ENCODE peak calls at places on chromosomes 4 and X, in five cellular contexts. One of them, this sample, is unnamed.

GRCh38 chr4:126468144-126468543 is 1153.4 kb downstream of the FAT4 start:
- DNase-seq in A673: peak
- DNase-seq in foreskin fibroblast: no peak
- DNase-seq in fibroblast of pulmonary artery: no peak
- DNase-seq in Caco-2: no peak
- DNase-seq in this sample: no peak

GRCh38 chr4:99504804-99505502 is 5.9 kb upstream of the C4orf17 start:
- DNase-seq in A673: no peak
- DNase-seq in foreskin fibroblast: no peak
- DNase-seq in fibroblast of pulmonary artery: no peak
- DNase-seq in Caco-2: no peak
- DNase-seq in this sample: no peak

GRCh38 chrX:119790977-119791436 is 423 bp downstream of the RPL39 start:
- DNase-seq in A673: peak
- DNase-seq in foreskin fibroblast: no peak
- DNase-seq in fibroblast of pulmonary artery: peak
- DNase-seq in Caco-2: peak
- DNase-seq in this sample: no peak

GRCh38 chr4:76716658-76717057 is 181.3 kb downstream of the SOWAHB start:
- DNase-seq in A673: no peak
- DNase-seq in foreskin fibroblast: no peak
- DNase-seq in fibroblast of pulmonary artery: no peak
- DNase-seq in Caco-2: no peak
- DNase-seq in this sample: no peak

GRCh38 chr4:78092850-78093249 is 35.7 kb downstream of the FRAS1 start:
- DNase-seq in A673: no peak
- DNase-seq in foreskin fibroblast: no peak
- DNase-seq in fibroblast of pulmonary artery: no peak
- DNase-seq in Caco-2: no peak
- DNase-seq in this sample: no peak

GRCh38 chr4:85825937-85826678 is 351.2 kb downstream of the ARHGAP24 start:
- DNase-seq in A673: peak
- DNase-seq in foreskin fibroblast: peak
- DNase-seq in fibroblast of pulmonary artery: peak
- DNase-seq in Caco-2: peak
- DNase-seq in this sample: peak

GRCh38 chr4:88672987-88673386 is 24.6 kb downstream of the NAP1L5 start:
- DNase-seq in A673: peak
- DNase-seq in foreskin fibroblast: peak
- DNase-seq in fibroblast of pulmonary artery: peak
- DNase-seq in Caco-2: peak
- DNase-seq in this sample: peak

GRCh38 chr4:105145913-105146285 is 777 bp upstream of the TET2 start:
- DNase-seq in A673: no peak
- DNase-seq in foreskin fibroblast: no peak
- DNase-seq in fibroblast of pulmonary artery: no peak
- DNase-seq in Caco-2: no peak
- DNase-seq in this sample: no peak

GRCh38 chr4:153514001-153514526 is 47.9 kb downstream of the TMEM131L start:
- DNase-seq in A673: peak
- DNase-seq in foreskin fibroblast: peak
- DNase-seq in fibroblast of pulmonary artery: peak
- DNase-seq in Caco-2: no peak
- DNase-seq in this sample: no peak

GRCh38 chr4:126973201-126973600 is 659.6 kb upstream of the INTU start:
- DNase-seq in A673: no peak
- DNase-seq in foreskin fibroblast: no peak
- DNase-seq in fibroblast of pulmonary artery: peak
- DNase-seq in Caco-2: no peak
- DNase-seq in this sample: no peak

GRCh38 chr4:10897076-10897475 is 212.5 kb upstream of the CLNK start:
- DNase-seq in A673: no peak
- DNase-seq in foreskin fibroblast: no peak
- DNase-seq in fibroblast of pulmonary artery: no peak
- DNase-seq in Caco-2: no peak
- DNase-seq in this sample: no peak

GRCh38 chr4:10891866-10892265 is 207.3 kb upstream of the CLNK start:
- DNase-seq in A673: no peak
- DNase-seq in foreskin fibroblast: no peak
- DNase-seq in fibroblast of pulmonary artery: no peak
- DNase-seq in Caco-2: no peak
- DNase-seq in this sample: no peak

GRCh38 chr4:10889819-10890218 is 205.3 kb upstream of the CLNK start:
- DNase-seq in A673: no peak
- DNase-seq in foreskin fibroblast: no peak
- DNase-seq in fibroblast of pulmonary artery: no peak
- DNase-seq in Caco-2: no peak
- DNase-seq in this sample: no peak

GRCh38 chr4:10898072-10898471 is 213.5 kb upstream of the CLNK start:
- DNase-seq in A673: no peak
- DNase-seq in foreskin fibroblast: no peak
- DNase-seq in fibroblast of pulmonary artery: no peak
- DNase-seq in Caco-2: no peak
- DNase-seq in this sample: no peak

DNA sequence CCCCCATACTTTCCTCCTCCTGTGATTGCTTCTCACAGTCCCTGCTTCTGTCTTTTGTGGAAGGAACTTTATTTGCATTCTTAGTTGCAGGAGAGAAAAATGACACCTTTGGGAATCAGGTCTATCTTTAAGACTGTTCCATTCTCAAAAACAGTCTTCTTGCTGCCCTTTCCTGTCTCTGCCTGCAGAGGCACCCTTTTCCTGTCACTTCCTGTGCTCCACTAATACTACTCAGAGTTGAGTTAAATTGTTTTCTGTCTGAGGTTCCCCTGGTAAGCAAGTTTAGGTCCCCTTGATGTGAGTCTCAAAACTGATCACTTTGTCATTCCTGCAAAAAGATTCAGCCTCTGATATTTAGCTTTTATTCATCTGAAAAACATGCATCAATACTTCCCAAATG is 208.8 kb upstream of the CLNK start:
- DNase-seq in A673: no peak
- DNase-seq in foreskin fibroblast: no peak
- DNase-seq in fibroblast of pulmonary artery: no peak
- DNase-seq in Caco-2: peak
- DNase-seq in this sample: peak
- TF ChIP-seq CTCF in A673: no peak
- TF ChIP-seq CTCF in foreskin fibroblast: no peak
- TF ChIP-seq CTCF in fibroblast of pulmonary artery: peak
- TF ChIP-seq CTCF in Caco-2: peak
- TF ChIP-seq CTCF in this sample: peak

GRCh38 chrX:154115750-154116149 is 18.2 kb upstream of the MECP2 start:
- DNase-seq in A673: no peak
- DNase-seq in foreskin fibroblast: no peak
- DNase-seq in fibroblast of pulmonary artery: no peak
- DNase-seq in Caco-2: no peak
- DNase-seq in this sample: no peak
- TF ChIP-seq CTCF in A673: no peak
- TF ChIP-seq CTCF in foreskin fibroblast: no peak
- TF ChIP-seq CTCF in fibroblast of pulmonary artery: no peak
- TF ChIP-seq CTCF in Caco-2: no peak
- TF ChIP-seq CTCF in this sample: no peak

DNA sequence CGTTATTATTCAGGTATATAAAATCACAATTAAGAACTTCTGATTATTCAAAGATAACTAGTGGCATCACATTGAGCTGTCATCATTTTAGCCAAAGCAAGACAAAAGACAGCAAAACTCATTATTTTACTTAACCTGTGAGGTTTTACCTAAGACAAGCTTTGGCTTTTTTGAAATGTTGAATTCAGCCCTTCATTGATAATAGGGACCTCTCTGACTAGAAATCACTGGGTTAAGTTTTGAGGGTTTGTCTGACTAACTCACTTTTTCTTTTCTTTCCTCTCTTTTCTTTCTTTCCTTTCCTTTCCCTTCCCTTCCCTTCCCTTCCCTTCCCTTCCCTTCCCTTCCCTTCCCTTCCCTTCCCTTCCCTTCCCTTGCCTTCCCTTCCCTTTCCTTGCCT is 244.2 kb downstream of the GRXCR1 start:
- DNase-seq in A673: no peak
- DNase-seq in foreskin fibroblast: no peak
- DNase-seq in fibroblast of pulmonary artery: no peak
- DNase-seq in Caco-2: no peak
- DNase-seq in this sample: no peak
- TF ChIP-seq CTCF in A673: no peak
- TF ChIP-seq CTCF in foreskin fibroblast: no peak
- TF ChIP-seq CTCF in fibroblast of pulmonary artery: no peak
- TF ChIP-seq CTCF in Caco-2: no peak
- TF ChIP-seq CTCF in this sample: no peak

GRCh38 chrX:44816369-44816768 is 27.5 kb upstream of the DUSP21 start:
- DNase-seq in A673: peak
- DNase-seq in foreskin fibroblast: no peak
- DNase-seq in fibroblast of pulmonary artery: no peak
- DNase-seq in Caco-2: no peak
- DNase-seq in this sample: no peak
- TF ChIP-seq CTCF in A673: no peak
- TF ChIP-seq CTCF in foreskin fibroblast: no peak
- TF ChIP-seq CTCF in fibroblast of pulmonary artery: no peak
- TF ChIP-seq CTCF in Caco-2: no peak
- TF ChIP-seq CTCF in this sample: no peak

GRCh38 chrX:39650883-39651282 is 446.9 kb downstream of the BCOR start:
- DNase-seq in A673: no peak
- DNase-seq in foreskin fibroblast: no peak
- DNase-seq in fibroblast of pulmonary artery: no peak
- DNase-seq in Caco-2: no peak
- DNase-seq in this sample: peak

GRCh38 chrX:39652336-39652735 is 445.4 kb downstream of the BCOR start:
- DNase-seq in A673: peak
- DNase-seq in foreskin fibroblast: no peak
- DNase-seq in fibroblast of pulmonary artery: peak
- DNase-seq in Caco-2: peak
- DNase-seq in this sample: no peak

GRCh38 chrX:39654952-39655351 is 442.8 kb downstream of the BCOR start:
- DNase-seq in A673: no peak
- DNase-seq in foreskin fibroblast: no peak
- DNase-seq in fibroblast of pulmonary artery: no peak
- DNase-seq in Caco-2: no peak
- DNase-seq in this sample: no peak

GRCh38 chrX:39654183-39654925 is 443.4 kb downstream of the BCOR start:
- DNase-seq in A673: peak
- DNase-seq in foreskin fibroblast: no peak
- DNase-seq in fibroblast of pulmonary artery: no peak
- DNase-seq in Caco-2: no peak
- DNase-seq in this sample: no peak

DNA sequence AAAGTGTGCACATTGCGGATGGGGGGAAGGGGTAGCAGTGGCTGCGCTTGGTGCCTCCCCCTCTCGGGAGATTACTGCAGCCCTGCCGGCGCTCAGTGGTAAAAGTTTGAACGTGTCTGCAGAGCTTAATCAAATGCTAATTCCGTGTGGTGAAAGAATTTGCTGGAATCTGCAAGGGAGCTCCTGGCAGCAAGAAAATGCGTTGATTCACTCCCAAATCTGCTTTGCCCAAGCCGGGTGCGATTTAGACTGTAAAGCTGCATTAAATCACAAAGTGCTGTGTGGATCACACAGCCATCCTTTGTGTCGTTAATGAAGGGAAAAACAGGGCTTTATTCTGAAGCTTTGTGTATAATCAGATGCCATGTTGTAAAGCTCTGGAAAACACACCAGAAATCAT is 444.1 kb downstream of the BCOR start:
- DNase-seq in A673: peak
- DNase-seq in foreskin fibroblast: no peak
- DNase-seq in fibroblast of pulmonary artery: no peak
- DNase-seq in Caco-2: no peak
- DNase-seq in this sample: no peak
- TF ChIP-seq CTCF in A673: no peak
- TF ChIP-seq CTCF in foreskin fibroblast: no peak
- TF ChIP-seq CTCF in fibroblast of pulmonary artery: no peak
- TF ChIP-seq CTCF in Caco-2: no peak
- TF ChIP-seq CTCF in this sample: no peak

DNA sequence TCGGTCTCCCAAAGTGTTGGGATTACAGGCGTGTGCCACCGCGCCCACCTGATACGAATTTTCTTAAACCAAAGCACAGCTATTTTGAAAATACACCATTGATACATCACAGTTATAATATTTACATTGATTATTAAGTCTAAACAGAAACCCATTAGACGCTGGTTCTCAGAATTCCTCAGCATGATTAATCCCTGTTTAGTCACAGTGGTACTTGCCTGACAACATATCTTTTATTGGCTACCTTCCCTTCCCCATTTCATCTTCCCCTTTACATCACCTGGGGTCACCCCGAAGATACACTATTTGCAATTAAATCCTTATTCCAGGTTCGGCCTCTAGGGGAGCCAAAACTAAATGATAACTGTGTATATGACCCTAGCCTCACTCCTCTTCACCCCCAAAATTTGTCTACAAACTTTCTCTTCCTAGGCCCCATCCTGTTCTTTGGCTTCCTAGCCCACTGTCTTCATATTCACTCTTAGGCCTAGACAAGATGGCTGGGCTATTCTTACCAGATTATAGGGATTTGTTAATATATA is 36.8 kb upstream of the IL1RAPL1 start:
- DNase-seq in A673: no peak
- DNase-seq in foreskin fibroblast: no peak
- DNase-seq in fibroblast of pulmonary artery: no peak
- DNase-seq in Caco-2: no peak
- DNase-seq in this sample: no peak
- TF ChIP-seq CTCF in A673: peak
- TF ChIP-seq CTCF in foreskin fibroblast: no peak
- TF ChIP-seq CTCF in fibroblast of pulmonary artery: no peak
- TF ChIP-seq CTCF in Caco-2: no peak
- TF ChIP-seq CTCF in this sample: no peak

GRCh38 chr4:38055566-38055965 is 95.4 kb downstream of the PTTG2 start:
- DNase-seq in A673: no peak
- DNase-seq in foreskin fibroblast: no peak
- DNase-seq in fibroblast of pulmonary artery: no peak
- DNase-seq in Caco-2: no peak
- DNase-seq in this sample: no peak
- TF ChIP-seq CTCF in A673: no peak
- TF ChIP-seq CTCF in foreskin fibroblast: no peak
- TF ChIP-seq CTCF in fibroblast of pulmonary artery: no peak
- TF ChIP-seq CTCF in Caco-2: no peak
- TF ChIP-seq CTCF in this sample: no peak